ENCODE peak calls at places on chromosomes 6 and 20, in ten cellular contexts. Q is Panc1, T is HCT116, D is PC-3, B is tibial artery, R is psoas muscle, W is suprapubic skin, F is GM23338, V is left ventricle myocardium inferior, A is GM23248. S is an unnamed sample. For H3K4me1, the result is how much of the 10 kb centered on the place peaks cover.

GRCh38 chr6:90764001-90764400 is 177.1 kb upstream of the MAP3K7 start:
- DNase-seq in W (no peak), B (no peak), R (no peak), V (no peak), T (no peak), A (peak), F (no peak), D (no peak), Q (no peak), S (no peak)

GRCh38 chr6:170088349-170088951 is 202.4 kb downstream of the DLL1 start:
- DNase-seq in D (no peak), A (no peak), W (peak), T (no peak), R (no peak), B (peak), V (peak), F (no peak), Q (no peak), S (peak)

GRCh38 chr6:167833396-167833763 is 6.7 kb downstream of the AFDN start:
- DNase-seq in R (no peak), D (no peak), Q (no peak), B (no peak), T (no peak), A (no peak), V (no peak), W (no peak), F (no peak), S (no peak)

GRCh38 chr6:24774696-24775519 is at the start of gene GMNN:
- DNase-seq in T (peak), W (peak), V (peak), B (peak), Q (peak), R (peak), A (peak), D (peak), F (peak), S (peak)

GRCh38 chr6:53119772-53120409 is 28.8 kb downstream of the GCM1 start:
- DNase-seq in W (no peak), Q (peak), R (no peak), T (peak), V (no peak), A (peak), D (peak), B (no peak), F (peak), S (no peak)

GRCh38 chr6:15677822-15678221 is 15.0 kb upstream of the DTNBP1 start:
- DNase-seq in T (no peak), V (no peak), F (no peak), B (no peak), A (no peak), R (no peak), Q (no peak), W (no peak), D (no peak), S (no peak)

GRCh38 chr6:108557494-108558371 is 3.0 kb upstream of the FOXO3 start:
- DNase-seq in Q (no peak), A (peak), T (no peak), B (peak), D (peak), W (peak), F (peak), V (peak), R (peak), S (peak)

GRCh38 chr20:23231561-23232218 is 118.9 kb upstream of the NXT1 start:
- DNase-seq in V (no peak), T (no peak), B (no peak), R (no peak), W (no peak), F (no peak), A (peak), D (peak), Q (no peak), S (no peak)

GRCh38 chr6:31573239-31574105 is 1.4 kb downstream of the LTA start:
- DNase-seq in W (no peak), R (no peak), D (no peak), B (no peak), F (no peak), A (no peak), T (no peak), V (no peak), Q (no peak), S (no peak)

GRCh38 chr6:41367700-41368099 is 32.3 kb downstream of the NCR2 start:
- DNase-seq in B (no peak), T (peak), R (no peak), W (no peak), A (peak), V (peak), F (peak), Q (no peak), D (peak), S (no peak)

GRCh38 chr20:17762243-17762872 is 62.6 kb downstream of the BANF2 start:
- DNase-seq in A (no peak), R (no peak), V (no peak), B (no peak), D (no peak), T (no peak), W (no peak), F (no peak), Q (no peak), S (no peak)

GRCh38 chr20:1330075-1330830 is 1.3 kb upstream of the SDCBP2 start:
- DNase-seq in Q (no peak), V (peak), D (peak), A (peak), R (peak), T (no peak), F (no peak), W (peak), B (peak), S (no peak)

GRCh38 chr6:37538107-37538506 is 38.4 kb upstream of the CCDC167 start:
- DNase-seq in R (no peak), Q (peak), B (no peak), F (peak), T (peak), D (peak), A (peak), W (no peak), V (no peak), S (no peak)

GRCh38 chr6:125804264-125804663 is 13.5 kb downstream of the NCOA7 start:
- DNase-seq in D (no peak), Q (no peak), W (no peak), A (no peak), T (no peak), R (no peak), B (no peak), V (no peak), F (no peak), S (no peak)

GRCh38 chr20:49990310-49990720 is 7.5 kb downstream of the SNAI1 start:
- DNase-seq in A (peak), V (no peak), W (no peak), F (peak), D (no peak), Q (no peak), R (no peak), T (no peak), B (no peak), S (no peak)

GRCh38 chr6:118529756-118530155 is 18.3 kb upstream of the PLN start:
- DNase-seq in D (no peak), T (no peak), A (peak), F (no peak), Q (no peak), B (no peak), V (no peak), W (no peak), R (no peak), S (no peak)

GRCh38 chr6:13985663-13986325 is 61.0 kb downstream of the RNF182 start:
- DNase-seq in Q (no peak), A (no peak), W (no peak), R (no peak), V (no peak), B (no peak), T (no peak), F (no peak), D (no peak), S (no peak)

GRCh38 chr6:1711136-1711535 is 101.4 kb downstream of the FOXC1 start:
- DNase-seq in F (no peak), W (no peak), Q (no peak), R (no peak), V (no peak), A (no peak), D (no peak), T (no peak), B (no peak), S (no peak)

GRCh38 chr6:54990001-54990400 is 143.4 kb downstream of the FAM83B start:
- DNase-seq in F (no peak), W (no peak), A (no peak), Q (no peak), V (no peak), D (peak), R (no peak), B (no peak), T (no peak), S (no peak)

GRCh38 chr6:149761438-149761837 is 11.9 kb downstream of the PCMT1 start:
- DNase-seq in B (no peak), F (no peak), Q (no peak), T (no peak), A (no peak), W (no peak), R (no peak), V (no peak), D (no peak), S (no peak)

GRCh38 chr6:44249082-44249748 is 2.3 kb downstream of the HSP90AB1 start:
- DNase-seq in R (no peak), B (no peak), W (no peak), F (no peak), Q (no peak), V (no peak), D (no peak), A (no peak), T (no peak), S (no peak)

GRCh38 chr6:30683137-30683979 is 3.1 kb downstream of the PPP1R18 start:
- DNase-seq in D (no peak), A (no peak), F (no peak), R (no peak), B (no peak), W (no peak), T (no peak), V (peak), Q (no peak), S (no peak)

GRCh38 chr6:97401533-97401932 is 118.5 kb upstream of the MMS22L start:
- DNase-seq in W (no peak), V (no peak), T (no peak), F (no peak), B (no peak), A (peak), R (no peak), Q (no peak), D (no peak), S (no peak)

GRCh38 chr6:73965408-73966145 is 269.6 kb downstream of the CD109 start:
- DNase-seq in R (no peak), B (no peak), Q (no peak), T (no peak), A (no peak), D (no peak), V (no peak), F (no peak), W (no peak), S (no peak)

GRCh38 chr20:13147971-13148370 is 73.1 kb upstream of the ISM1 start:
- DNase-seq in W (no peak), D (no peak), A (no peak), F (no peak), T (no peak), V (no peak), B (no peak), Q (no peak), R (no peak), S (no peak)

GRCh38 chr6:158770533-158770932 is 48.6 kb downstream of the EZR start:
- DNase-seq in B (no peak), W (no peak), D (no peak), Q (no peak), V (peak), A (no peak), T (no peak), F (no peak), R (no peak), S (no peak)

GRCh38 chr20:63282946-63283345 is 10.0 kb upstream of the COL20A1 start:
- DNase-seq in D (no peak), T (no peak), A (no peak), V (no peak), B (no peak), R (peak), W (no peak), Q (no peak), F (no peak), S (no peak)

GRCh38 chr20:63280929-63281545 is 8.4 kb downstream of the ARFGAP1 start:
- DNase-seq in A (peak), B (no peak), F (peak), T (no peak), V (no peak), W (no peak), D (peak), R (peak), Q (no peak), S (no peak)

GRCh38 chr20:63280371-63280770 is 7.8 kb downstream of the ARFGAP1 start:
- DNase-seq in B (no peak), T (no peak), R (peak), D (no peak), F (no peak), A (no peak), Q (no peak), V (no peak), W (no peak), S (no peak)

GRCh38 chr20:63283397-63284082 is 9.4 kb upstream of the COL20A1 start:
- DNase-seq in B (no peak), R (peak), F (no peak), A (no peak), Q (no peak), V (no peak), W (no peak), T (no peak), D (no peak), S (no peak)

DNA sequence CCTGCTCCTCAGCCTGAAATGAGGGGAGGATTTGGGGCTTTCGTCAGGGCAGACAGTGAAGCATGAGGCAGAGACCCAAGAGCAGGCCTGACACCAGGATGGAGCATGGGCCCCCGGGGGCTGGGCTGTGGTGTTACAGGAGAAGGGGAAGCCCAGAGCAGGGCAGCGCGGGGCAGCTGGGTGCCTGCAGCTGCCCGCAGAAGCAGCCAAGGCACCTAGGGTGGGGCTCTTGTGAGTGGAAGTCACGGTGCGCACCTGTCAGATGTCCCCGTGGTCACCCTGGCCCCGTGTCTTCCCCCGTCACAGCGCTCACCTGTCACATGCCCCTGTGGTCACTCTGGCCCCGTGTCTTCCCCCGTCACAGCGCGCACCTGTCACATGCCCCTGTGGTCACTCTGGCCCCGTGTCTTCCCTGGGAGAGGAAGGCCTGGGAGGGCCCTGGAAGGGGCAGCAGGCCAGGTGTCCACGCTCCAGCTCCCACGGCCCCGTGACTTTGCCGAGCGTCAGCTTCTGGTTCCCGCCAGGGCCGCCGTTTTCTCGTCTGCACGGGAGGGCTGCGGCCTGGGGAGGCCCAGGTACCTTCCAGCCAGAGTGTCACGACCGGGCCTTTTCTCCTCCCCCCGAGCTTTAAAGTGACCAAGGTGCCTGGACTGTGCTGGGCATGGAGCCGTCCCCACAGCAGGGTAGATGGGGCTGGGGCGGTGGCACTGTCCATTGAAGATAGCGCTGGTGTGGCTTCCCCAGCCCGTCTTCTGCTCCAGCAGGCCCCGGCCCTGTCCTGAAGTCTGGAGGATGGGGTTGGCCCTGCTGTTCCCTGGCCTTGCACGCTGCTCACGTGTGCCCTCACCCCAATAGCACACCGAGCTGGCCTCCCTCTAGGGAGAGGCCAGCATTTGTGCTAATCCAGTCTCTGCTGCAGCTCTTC is 9.4 kb downstream of the ARFGAP1 start:
- DNase-seq in Q (no peak), A (no peak), V (no peak), T (no peak), W (no peak), D (no peak), F (no peak), B (no peak), R (peak), S (no peak)
- H3K4me1 ChIP-seq in Q (under half), A (under half), V (under half), T (under half), W (under half), D (under half), F (under half), B (under half), R (under half), S (under half)

DNA sequence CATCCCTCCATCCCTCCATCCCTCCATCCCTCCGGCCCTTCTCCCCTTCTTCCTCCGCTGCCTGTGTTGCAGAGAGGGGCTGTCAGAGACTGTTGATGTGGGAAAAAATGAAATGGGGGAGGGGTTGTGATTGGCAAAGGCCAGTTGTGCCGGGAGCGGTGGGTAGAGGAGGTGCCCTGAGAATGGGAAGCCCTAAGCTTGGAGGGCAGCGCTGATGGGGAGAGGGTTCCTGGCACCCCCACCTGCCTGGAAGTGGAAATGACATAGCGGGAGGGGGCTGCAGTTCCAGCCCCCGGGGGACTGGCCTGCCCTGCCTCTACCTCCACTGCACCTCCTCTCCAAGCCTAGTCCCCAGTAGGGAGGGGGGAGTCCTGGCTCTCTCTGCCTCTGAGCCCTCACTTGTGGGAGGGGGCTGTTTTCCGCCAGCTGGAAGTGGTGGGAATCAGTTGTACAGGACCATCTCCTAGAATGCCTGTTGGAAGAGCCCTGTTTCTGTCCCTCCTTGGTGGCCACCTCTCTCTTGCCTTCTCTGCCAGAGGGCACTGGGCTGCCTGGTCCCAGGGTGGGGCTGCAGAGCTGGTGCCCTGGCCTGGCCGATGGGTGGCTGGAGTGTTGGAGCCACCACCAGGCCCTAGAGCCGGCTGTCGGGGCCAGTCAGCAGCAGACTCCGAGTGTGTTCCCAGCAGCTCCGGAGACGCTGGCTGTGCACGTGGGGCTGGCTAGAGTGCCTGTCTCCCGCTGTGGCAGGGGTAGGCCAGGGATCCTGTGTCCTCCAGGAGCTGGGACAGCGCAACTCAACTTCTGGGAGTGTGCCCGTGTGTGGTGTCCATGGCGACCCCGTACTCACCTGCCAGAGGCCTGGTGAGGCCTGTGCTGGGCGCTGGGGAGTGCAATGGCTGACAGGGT is 1.5 kb downstream of the DLGAP4 start:
- DNase-seq in F (peak), V (no peak), B (no peak), Q (no peak), D (no peak), A (no peak), W (no peak), R (no peak), T (no peak), S (no peak)
- H3K4me3 ChIP-seq in F (peak), V (no peak), B (no peak), Q (no peak), D (no peak), A (no peak), W (no peak), R (no peak), T (no peak), S (no peak)

DNA sequence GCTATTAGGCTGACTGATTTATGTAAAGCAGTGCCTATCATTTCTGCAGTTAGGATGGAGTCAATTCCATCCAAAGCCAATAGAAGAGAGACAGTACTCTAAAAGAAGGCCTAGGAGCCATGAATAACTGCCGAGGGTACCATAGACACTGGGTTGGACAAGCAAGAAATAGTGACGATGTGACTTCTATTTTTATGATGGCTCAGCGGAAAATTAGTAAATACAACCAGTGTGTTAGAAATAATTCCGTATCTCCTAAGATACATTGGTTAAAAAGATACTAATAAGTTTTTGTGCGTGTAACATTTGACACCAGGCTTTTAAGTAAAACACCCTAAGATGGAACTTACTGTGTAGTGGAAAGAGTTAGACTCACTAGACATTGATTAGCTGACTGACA is 45.6 kb upstream of the MOXD1 start:
- DNase-seq in Q (no peak), T (no peak), B (no peak), F (no peak), W (no peak), A (no peak), R (no peak), V (no peak), D (no peak), S (no peak)
- H3K27ac ChIP-seq in Q (no peak), T (no peak), B (no peak), F (no peak), W (no peak), A (peak), R (no peak), V (no peak), D (no peak), S (no peak)

DNA sequence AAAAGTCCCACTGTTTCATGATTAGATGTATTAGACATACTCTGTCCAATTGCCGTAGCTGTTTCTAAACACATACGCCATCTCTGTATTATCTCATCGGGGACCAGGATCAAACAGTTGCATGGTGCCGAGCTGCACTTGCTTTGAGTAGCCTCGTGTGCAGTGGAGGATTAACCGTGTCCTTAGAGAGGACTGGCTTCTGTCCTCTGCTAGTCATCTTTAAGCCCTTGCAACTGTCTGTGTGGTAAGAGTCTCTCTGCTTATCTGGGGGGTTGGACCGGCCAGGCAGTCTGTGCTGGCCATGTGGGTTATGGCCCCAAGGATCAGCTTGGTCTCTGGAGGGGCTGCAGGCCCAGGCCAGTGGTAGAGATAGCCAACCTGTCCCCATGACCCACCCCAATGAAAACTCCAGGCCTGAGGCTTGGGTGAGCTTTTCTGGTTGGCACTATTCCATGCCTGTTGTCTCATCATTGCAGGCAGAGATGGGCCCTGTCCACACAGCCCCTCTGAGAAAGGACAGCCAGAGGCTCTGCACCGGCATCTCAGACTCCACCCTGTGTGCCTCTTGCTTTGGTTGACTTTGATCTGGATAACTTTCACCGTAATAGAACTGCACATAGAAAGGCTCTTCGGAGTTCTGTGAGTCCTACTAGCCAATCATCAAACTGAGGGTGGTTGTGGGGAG is 137.3 kb upstream of the SNX9 start:
- DNase-seq in V (no peak), B (no peak), D (no peak), R (no peak), Q (no peak), W (no peak), F (no peak), A (no peak), T (no peak), S (no peak)
- H3K4me1 ChIP-seq in V (under half), B (under half), D (under half), R (under half), Q (under half), W (under half), F (under half), A (under half), T (under half), S (under half)

GRCh38 chr6:98827295-98828159 is 6.8 kb upstream of the POU3F2 start:
- DNase-seq in D (no peak), Q (no peak), W (no peak), B (no peak), A (peak), T (no peak), R (no peak), F (peak), V (no peak), S (peak)
- H3K4me3 ChIP-seq in D (no peak), Q (no peak), W (peak), B (no peak), A (no peak), T (no peak), R (no peak), F (peak), V (peak), S (no peak)